ENCODE peak calls at places on chromosomes 12 and 14, in four cellular contexts. F is aorta, Y is neural progenitor cell, W is PC-3. Z is an unnamed sample.
A peak's percentile ranks its signal among the peaks of the same experiment; 100 is the strongest.

GRCh38 chr14:105192866-105193731 is 12.0 kb upstream of the NUDT14 start:
- DNase-seq in W (no peak), Y (no peak), F (no peak), Z (no peak)

GRCh38 chr12:47736877-47737676 is 11.8 kb upstream of the ENDOU start:
- DNase-seq in Y (no peak), F (peak; percentile 93), W (no peak), Z (peak; percentile 83)

GRCh38 chr12:121893901-121894540 is 5.4 kb downstream of the PSMD9 start:
- DNase-seq in Y (no peak), W (peak; percentile 88), F (no peak), Z (peak; percentile 44)

GRCh38 chr12:12837025-12837872 is 24.1 kb downstream of the DDX47 start:
- DNase-seq in W (peak; percentile 91), F (peak; percentile 79), Y (peak; percentile 57), Z (peak; percentile 69)

GRCh38 chr12:15629108-15629507 is 160.1 kb downstream of the EPS8 start:
- DNase-seq in W (peak; percentile 90), F (peak; percentile 77), Y (peak; percentile 61), Z (peak; percentile 77)

GRCh38 chr12:132948146-132949066 is 7.7 kb downstream of the ZNF605 start:
- DNase-seq in W (no peak), F (no peak), Y (no peak), Z (no peak)

GRCh38 chr12:77855548-77855947 is 24.9 kb downstream of the NAV3 start:
- DNase-seq in W (peak; percentile 33), Y (no peak), F (no peak), Z (peak; percentile 53)

GRCh38 chr12:121578230-121579189 is 2.3 kb downstream of the KDM2B start:
- DNase-seq in W (no peak), F (peak; percentile 79), Y (peak; percentile 68), Z (no peak)

GRCh38 chr14:33592298-33592697 is 358.6 kb downstream of the EGLN3 start:
- DNase-seq in Y (no peak), F (no peak), W (peak; percentile 31), Z (no peak)

GRCh38 chr12:49946086-49946485 is 4.5 kb upstream of the AQP2 start:
- DNase-seq in F (no peak), W (no peak), Y (no peak), Z (no peak)

GRCh38 chr12:29552324-29552927 is 54.9 kb upstream of the OVCH1 start:
- DNase-seq in Y (peak; percentile 70), W (peak; percentile 83), F (peak; percentile 87), Z (peak; percentile 66)

GRCh38 chr12:44654641-44655625 is 221.2 kb downstream of the NELL2 start:
- DNase-seq in W (no peak), Y (peak; percentile 2), F (no peak), Z (no peak)

GRCh38 chr12:124397399-124397679 is 102.4 kb downstream of the RFLNA start:
- DNase-seq in Y (no peak), W (no peak), F (no peak), Z (no peak)

GRCh38 chr14:89960895-89961294 is 5.2 kb downstream of the TDP1 start:
- DNase-seq in F (no peak), Y (no peak), W (no peak), Z (no peak)

GRCh38 chr12:93851245-93851665 is 174.1 kb downstream of the CRADD start:
- DNase-seq in W (no peak), Y (no peak), F (no peak), Z (no peak)

GRCh38 chr12:77204055-77204454 is 138.7 kb upstream of the E2F7 start:
- DNase-seq in Y (peak; percentile 34), W (peak; percentile 38), F (no peak), Z (no peak)

GRCh38 chr12:45122776-45123380 is 72.0 kb upstream of the DBX2 start:
- DNase-seq in Y (peak; percentile 52), F (no peak), W (peak; percentile 49), Z (peak; percentile 21)

GRCh38 chr12:461425-461824 is 1.7 kb downstream of the B4GALNT3 start:
- DNase-seq in W (no peak), F (no peak), Y (no peak), Z (no peak)

GRCh38 chr12:74685385-74685784 is 147.8 kb downstream of the ATXN7L3B start:
- DNase-seq in F (no peak), W (no peak), Y (no peak), Z (no peak)

GRCh38 chr12:116687888-116688287 is 50.0 kb downstream of the SPRING1 start:
- DNase-seq in Y (peak; percentile 67), F (peak; percentile 83), W (peak; percentile 42), Z (peak; percentile 41)

GRCh38 chr12:115794659-115795081 is 482.8 kb downstream of the MED13L start:
- DNase-seq in F (no peak), W (peak; percentile 14), Y (no peak), Z (no peak)

GRCh38 chr12:11561416-11561815 is 88.1 kb upstream of the ETV6 start:
- DNase-seq in Y (no peak), F (no peak), W (no peak), Z (no peak)

GRCh38 chr12:11559941-11560340 is 89.5 kb upstream of the ETV6 start:
- DNase-seq in Y (no peak), F (no peak), W (no peak), Z (no peak)

GRCh38 chr12:11564984-11565651 is 84.4 kb upstream of the ETV6 start:
- DNase-seq in F (no peak), Y (no peak), W (no peak), Z (no peak)

GRCh38 chr12:11565752-11566151 is 83.7 kb upstream of the ETV6 start:
- DNase-seq in Y (no peak), W (no peak), F (no peak), Z (no peak)

DNA sequence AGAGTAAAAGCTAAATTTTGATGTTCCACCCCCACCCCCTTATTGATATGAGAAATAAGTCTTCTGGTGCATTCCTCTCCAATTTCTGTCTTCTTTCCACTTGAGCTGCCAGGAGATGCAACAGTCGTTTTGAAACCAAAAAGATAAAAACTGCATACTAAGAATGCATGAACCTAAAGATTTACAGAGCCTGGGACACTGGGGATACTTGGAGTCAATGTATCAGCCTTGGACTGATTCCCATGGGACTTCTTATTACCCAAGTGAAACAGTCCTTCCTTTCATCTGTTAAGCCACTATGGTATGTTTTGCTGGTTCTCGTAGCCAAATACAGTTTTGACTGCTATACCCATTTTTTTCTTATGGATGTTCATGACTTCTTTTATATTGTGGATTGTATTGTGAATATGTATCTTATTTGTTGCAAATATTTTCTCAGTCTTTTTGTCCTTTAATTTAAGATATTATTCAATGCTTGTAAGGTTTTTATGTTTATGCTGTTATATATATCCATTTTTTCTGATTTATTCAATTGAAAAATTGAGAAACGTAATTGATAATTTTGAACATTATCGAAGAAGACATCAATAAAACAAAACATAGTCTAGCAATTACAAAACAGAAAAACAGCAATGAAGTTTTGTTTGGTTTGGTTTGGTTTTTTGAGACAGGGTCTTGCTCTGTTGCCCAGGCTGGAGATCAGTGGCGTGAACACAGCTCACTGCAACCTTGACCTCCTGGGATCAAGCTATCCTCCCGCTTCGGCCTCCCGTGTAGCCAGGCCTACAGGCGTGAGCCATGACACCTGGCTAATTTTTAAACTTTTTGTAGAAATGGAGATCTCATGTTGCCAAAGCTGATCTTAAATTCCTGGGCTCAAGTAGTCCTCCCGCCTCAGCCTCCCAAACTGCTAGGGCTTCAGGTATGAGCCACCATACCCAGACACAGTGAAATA is 85.4 kb upstream of the ETV6 start:
- DNase-seq in Y (no peak), W (no peak), F (no peak), Z (no peak)
- H3K4me3 ChIP-seq in Y (no peak overlapping the region), W (no peak overlapping the region), F (no peak overlapping the region), Z (no peak overlapping the region)

DNA sequence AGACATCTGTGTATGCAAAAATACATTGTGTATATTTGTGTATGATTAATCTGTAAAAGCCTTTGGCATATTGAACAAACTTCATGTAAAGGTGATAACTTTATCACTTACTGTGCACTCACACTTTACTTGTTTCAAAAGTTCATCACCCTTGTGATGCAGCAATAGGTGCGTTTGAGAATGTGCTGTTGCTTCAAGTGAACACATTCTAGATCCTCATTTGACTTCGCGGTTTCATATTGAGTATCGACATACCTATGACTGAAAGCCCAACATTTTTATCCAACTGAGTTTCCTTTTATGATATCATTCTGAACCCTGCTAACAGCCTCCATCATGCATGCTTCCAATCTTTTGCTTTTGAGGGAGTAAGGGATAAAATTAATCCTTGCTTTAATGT is 1086.9 kb downstream of the TMEM121 start:
- DNase-seq in W (no peak), Y (no peak), F (no peak), Z (no peak)
- H3K27me3 ChIP-seq in W (no peaks in the 10 kb centered on the region), Y (no peaks in the 10 kb centered on the region), F (no peaks in the 10 kb centered on the region), Z (no peaks in the 10 kb centered on the region)

DNA sequence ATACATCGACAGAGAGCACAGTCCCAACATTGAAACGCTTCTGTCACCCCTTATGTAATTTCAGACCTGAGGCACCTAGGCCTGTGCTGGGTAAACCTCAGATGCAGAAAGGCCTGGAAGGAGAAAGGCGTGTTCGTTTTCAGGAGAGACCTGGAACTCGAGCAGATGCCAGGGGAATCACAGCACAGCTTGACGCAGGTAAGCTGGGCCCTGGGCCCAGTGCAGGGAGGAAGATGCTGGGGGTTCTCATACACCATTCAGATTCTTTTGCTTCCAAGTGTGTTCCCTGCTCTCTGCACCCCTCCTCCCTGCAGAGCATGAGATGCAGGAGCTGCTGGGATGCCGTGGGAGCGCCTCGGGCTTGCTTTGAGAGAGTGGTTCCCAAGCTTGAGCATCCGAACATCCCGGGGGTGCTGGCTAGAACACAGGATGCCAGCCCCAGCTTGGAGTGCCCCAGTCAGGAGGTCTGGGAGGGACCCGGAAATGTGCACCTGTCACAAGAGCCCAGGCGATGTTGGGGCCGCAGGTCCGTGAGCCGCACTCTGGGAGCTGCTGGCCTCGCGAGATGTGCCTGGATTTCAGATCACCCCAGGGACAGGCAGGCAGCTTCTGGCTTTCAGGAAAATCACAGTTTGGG is 35.9 kb downstream of the FZD10 start:
- DNase-seq in W (no peak), Y (no peak), F (peak; percentile 57), Z (no peak)
- H3K9me3 ChIP-seq in W (no peaks in the 10 kb centered on the region), Y (no peaks in the 10 kb centered on the region), F (peaks cover 4% of the 10 kb centered on the region), Z (no peaks in the 10 kb centered on the region)

GRCh38 chr14:75979071-75979571 is 2.7 kb downstream of the TGFB3 start:
- DNase-seq in F (no peak), W (peak; percentile 34), Y (peak; percentile 60), Z (no peak)
- H3K4me3 ChIP-seq in F (peak overlapping the region; percentile 84), W (peak overlapping the region; percentile 96), Y (no peak overlapping the region), Z (no peak overlapping the region)

DNA sequence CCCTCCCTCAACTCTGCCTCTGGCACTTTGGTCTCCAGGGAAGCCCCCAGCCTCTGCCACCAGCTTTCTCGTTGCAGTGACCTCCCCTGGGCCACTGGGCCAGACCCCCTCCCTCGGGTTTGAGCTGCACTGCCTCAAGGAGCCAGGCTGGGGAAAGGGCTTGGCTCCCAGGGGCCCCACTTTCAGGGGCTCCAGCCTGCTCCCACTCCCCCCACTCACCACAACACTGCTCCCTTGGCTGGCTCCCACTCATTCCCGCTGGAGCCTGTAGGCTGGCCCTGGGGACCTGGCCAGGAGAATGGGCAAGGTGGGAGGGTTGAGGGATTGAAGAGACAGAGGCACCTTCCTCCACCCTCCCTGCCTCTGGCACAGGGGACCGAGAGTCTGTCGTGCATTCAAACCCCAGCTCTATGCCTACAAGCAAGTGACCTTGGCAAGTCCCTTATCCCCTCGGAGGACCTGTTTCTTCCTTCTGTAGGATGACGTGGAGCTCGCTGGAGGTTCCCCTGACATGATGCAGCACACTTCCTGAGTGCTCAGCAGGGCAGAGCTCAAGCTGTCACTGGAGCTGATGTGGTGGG is 19.2 kb upstream of the KIF26A start:
- DNase-seq in F (peak; percentile 60), Y (no peak), W (no peak), Z (no peak)
- H3K27me3 ChIP-seq in F (no peaks in the 10 kb centered on the region), Y (peaks cover 82% of the 10 kb centered on the region), W (peaks cover 13% of the 10 kb centered on the region), Z (no peaks in the 10 kb centered on the region)

GRCh38 chr12:88951860-88952483 is 371.7 kb upstream of the KITLG start:
- DNase-seq in Y (peak; percentile 82), W (no peak), F (no peak), Z (no peak)
- H3K9me3 ChIP-seq in Y (no peaks in the 10 kb centered on the region), W (no peaks in the 10 kb centered on the region), F (no peaks in the 10 kb centered on the region), Z (peaks cover 2% of the 10 kb centered on the region)

Z was measured in MG63.